ENCODE peak calls at places on chromosomes 13 and 19, in seven cellular contexts. J is body of pancreas, E is HCT116, N is choroid plexus epithelial cell, O is pancreas, B is dorsolateral prefrontal cortex, Q is cardiac muscle cell. A is an unnamed sample.
A peak's percentile ranks its signal among the peaks of the same experiment; 100 is the strongest.

GRCh38 chr13:73901324-73902068 is 232.7 kb downstream of the KLF12 start:
- DNase-seq in O (no peak), Q (no peak), J (no peak), B (no peak), N (no peak), E (no peak), A (no peak)

GRCh38 chr19:33432408-33433170 is 59.1 kb downstream of the CEBPG start:
- DNase-seq in Q (no peak), O (peak; percentile 41), J (no peak), B (peak; percentile 20), N (no peak), E (no peak), A (no peak)

GRCh38 chr13:60590775-60591174 is 193.8 kb downstream of the TDRD3 start:
- DNase-seq in Q (no peak), J (no peak), N (no peak), O (no peak), B (no peak), E (no peak), A (no peak)

GRCh38 chr13:113364371-113364932 is 522 bp upstream of the GRTP1 start:
- DNase-seq in B (no peak), E (no peak), O (peak; percentile 61), N (no peak), Q (peak; percentile 8), J (no peak), A (peak; percentile 76)

GRCh38 chr13:92590503-92590908 is 636.1 kb upstream of the GPC6 start:
- DNase-seq in O (no peak), Q (peak; percentile 49), B (no peak), J (no peak), N (peak; percentile 53), E (no peak), A (no peak)

GRCh38 chr13:41182231-41182630 is 12.1 kb downstream of the KBTBD7 start:
- DNase-seq in B (no peak), O (no peak), Q (no peak), J (no peak), N (no peak), E (no peak), A (no peak)

GRCh38 chr13:45156565-45157361 is 36.5 kb downstream of the GTF2F2 start:
- DNase-seq in N (no peak), Q (no peak), O (no peak), J (no peak), E (no peak), B (no peak), A (no peak)

GRCh38 chr19:40565355-40565754 is 11.3 kb upstream of the SHKBP1 start:
- DNase-seq in E (no peak), Q (no peak), N (no peak), B (no peak), O (no peak), J (no peak), A (no peak)

GRCh38 chr13:48679941-48680630 is 26.4 kb downstream of the CYSLTR2 start:
- DNase-seq in E (no peak), Q (no peak), O (no peak), J (no peak), B (no peak), N (no peak), A (no peak)

GRCh38 chr13:93296584-93296983 is 70.0 kb downstream of the GPC6 start:
- DNase-seq in B (no peak), Q (no peak), O (no peak), N (no peak), E (no peak), J (no peak), A (no peak)

GRCh38 chr13:35549481-35549880 is 73.0 kb upstream of the MAB21L1 start:
- DNase-seq in J (no peak), Q (peak; percentile 77), B (no peak), O (no peak), E (no peak), N (peak; percentile 51), A (peak; percentile 7)

GRCh38 chr19:33125929-33126388 is 6.0 kb upstream of the WDR88 start:
- DNase-seq in N (peak; percentile 82), O (no peak), J (peak; percentile 48), B (no peak), E (peak; percentile 28), Q (peak; percentile 77), A (peak; percentile 84)

GRCh38 chr19:2488942-2489731 is 13.2 kb downstream of the GADD45B start:
- DNase-seq in B (no peak), O (peak; percentile 88), J (peak; percentile 75), E (no peak), Q (peak; percentile 74), N (peak; percentile 47), A (peak; percentile 63)

GRCh38 chr19:23698711-23699520 is 11.9 kb upstream of the ZNF675 start:
- DNase-seq in N (no peak), J (no peak), Q (no peak), E (no peak), O (no peak), B (no peak), A (no peak)

GRCh38 chr13:109945206-109945960 is 159.0 kb upstream of the IRS2 start:
- DNase-seq in Q (peak; percentile 75), B (no peak), E (no peak), N (peak; percentile 85), O (no peak), J (no peak), A (no peak)
- TF ChIP-seq CTCF in Q (no peak), B (no peak), E (no peak), N (no peak), O (no peak), J (no peak), A (no peak)

GRCh38 chr13:33466262-33466661 is 180.7 kb upstream of the STARD13 start:
- DNase-seq in O (no peak), E (no peak), N (peak; percentile 13), J (no peak), Q (no peak), B (no peak), A (no peak)

GRCh38 chr13:33467556-33467955 is 182.0 kb upstream of the STARD13 start:
- DNase-seq in O (no peak), Q (no peak), E (no peak), N (no peak), J (no peak), B (no peak), A (no peak)

GRCh38 chr13:33462109-33462508 is 176.6 kb upstream of the STARD13 start:
- DNase-seq in B (no peak), E (no peak), N (no peak), Q (no peak), O (no peak), J (no peak), A (no peak)

GRCh38 chr13:33459702-33460101 is 174.1 kb upstream of the STARD13 start:
- DNase-seq in Q (no peak), J (no peak), B (no peak), E (no peak), O (no peak), N (no peak), A (no peak)

DNA sequence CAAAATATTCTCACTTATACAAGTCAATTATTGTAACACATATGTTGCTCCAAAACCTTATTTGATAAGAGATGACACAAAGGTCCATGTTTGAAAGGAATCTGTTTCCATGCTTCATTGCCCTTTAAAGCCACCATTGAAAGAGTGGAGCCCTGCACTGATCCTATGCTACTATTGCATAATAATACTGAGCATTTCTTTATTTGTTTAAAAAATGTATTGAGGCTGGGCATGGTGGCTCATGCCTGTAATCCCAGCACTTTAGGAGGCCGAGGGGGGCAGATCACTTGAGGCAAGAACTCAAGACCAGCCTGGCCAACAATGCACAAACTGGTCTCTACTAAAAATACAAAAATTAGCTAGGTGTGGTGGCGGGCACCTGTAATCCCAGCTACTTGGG is 178.8 kb upstream of the STARD13 start:
- DNase-seq in E (no peak), J (no peak), Q (no peak), N (no peak), O (no peak), B (no peak), A (no peak)
- TF ChIP-seq CTCF in E (no peak), J (no peak), Q (no peak), N (no peak), O (no peak), B (no peak), A (no peak)

DNA sequence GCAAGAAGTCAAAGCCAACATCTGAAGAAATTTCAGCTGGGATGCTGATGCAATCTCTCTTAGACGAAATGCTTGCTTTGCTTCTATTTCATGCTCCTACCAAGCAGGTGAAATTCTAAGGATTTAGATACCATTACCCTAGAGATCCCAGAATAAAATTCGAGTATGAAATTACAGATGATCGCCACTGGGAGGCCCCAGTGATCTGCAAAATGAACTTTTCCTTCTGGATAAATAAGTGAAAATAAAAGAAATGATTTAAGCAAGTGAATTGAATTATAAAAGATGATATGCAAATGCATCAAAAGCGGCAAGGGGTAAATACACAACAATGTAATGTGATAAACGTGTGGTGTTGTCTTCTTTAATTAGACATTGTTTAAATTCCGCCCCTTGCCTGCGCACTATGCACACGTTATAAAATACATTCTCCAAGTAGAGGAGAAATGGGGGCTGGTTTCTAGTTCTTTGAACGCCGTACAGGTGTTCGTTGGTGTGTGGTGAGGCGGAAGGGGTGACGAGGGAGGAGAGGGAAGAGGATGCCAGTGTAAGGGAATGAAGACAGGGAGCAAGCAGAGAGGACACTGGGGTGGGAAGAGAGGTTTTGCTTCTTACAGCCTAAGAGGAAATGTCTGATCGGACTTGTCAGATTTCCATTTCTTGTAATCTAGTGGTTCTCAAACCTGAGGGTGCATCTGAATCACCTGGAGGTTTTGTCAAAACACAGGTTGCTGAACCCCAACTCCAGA is 58.0 kb downstream of the ERCC5 start:
- DNase-seq in Q (peak; percentile 32), O (no peak), J (no peak), E (no peak), N (peak; percentile 57), B (no peak), A (no peak)
- TF ChIP-seq CTCF in Q (peak; percentile 50), O (no peak), J (peak; percentile 23), E (peak; percentile 68), N (peak; percentile 52), B (peak; percentile 67), A (peak; percentile 55)

GRCh38 chr19:47794526-47794925 is 9.8 kb downstream of the TPRX1 start:
- DNase-seq in B (no peak), O (no peak), E (no peak), Q (no peak), J (no peak), N (no peak), A (no peak)
- TF ChIP-seq CTCF in B (no peak), O (no peak), E (peak; percentile 46), Q (no peak), J (no peak), N (peak; percentile 28), A (peak; percentile 6)

A was measured in GM13977.